ENCODE peak calls at places on chromosome 22, in five cellular contexts. I, Z, D, B and V are unnamed samples.
A peak's percentile ranks its signal among the peaks of the same experiment; 100 is the strongest.

GRCh38 chr22:44755956-44756361 is 3.6 kb downstream of the ARHGAP8 start:
- DNase-seq in I (no peak), Z (no peak), D (no peak), B (no peak), V (no peak)

GRCh38 chr22:49892226-49892899 is 25.9 kb downstream of the ALG12 start:
- DNase-seq in I (no peak), Z (no peak), D (no peak), B (no peak), V (no peak)

GRCh38 chr22:23256138-23256932 is 76.0 kb downstream of the BCR start:
- DNase-seq in I (no peak), Z (no peak), D (no peak), B (no peak), V (no peak)

GRCh38 chr22:30822216-30823014 is 127.7 kb downstream of the OSBP2 start:
- DNase-seq in I (no peak), Z (no peak), D (no peak), B (no peak), V (no peak)

GRCh38 chr22:44407404-44408226 is 90.4 kb downstream of the RTL6 start:
- DNase-seq in I (peak; percentile 13), Z (no peak), D (no peak), B (no peak), V (no peak)

GRCh38 chr22:18005201-18005926 is 19.0 kb downstream of the MICAL3 start:
- DNase-seq in I (no peak), Z (no peak), D (no peak), B (no peak), V (no peak)

GRCh38 chr22:30866216-30866615 is 102.4 kb downstream of the MORC2 start:
- DNase-seq in I (no peak), Z (no peak), D (no peak), B (no peak), V (no peak)

GRCh38 chr22:46089426-46090041 is 60.8 kb upstream of the PPARA start:
- DNase-seq in I (no peak), Z (no peak), D (no peak), B (no peak), V (no peak)

GRCh38 chr22:31603574-31603973 is 58.4 kb downstream of the PISD start:
- DNase-seq in I (no peak), Z (no peak), D (no peak), B (no peak), V (no peak)

GRCh38 chr22:24233816-24234215 is 11.1 kb downstream of the GGT5 start:
- DNase-seq in I (no peak), Z (no peak), D (no peak), B (no peak), V (no peak)

GRCh38 chr22:47221840-47222615 is 459.6 kb downstream of the TBC1D22A start:
- DNase-seq in I (no peak), Z (no peak), D (no peak), B (no peak), V (no peak)

GRCh38 chr22:19287076-19287724 is 4.3 kb downstream of the CLTCL1 start:
- DNase-seq in I (peak; percentile 73), Z (peak; percentile 62), D (no peak), B (peak; percentile 51), V (no peak)

GRCh38 chr22:45843030-45843429 is 133.9 kb downstream of the WNT7B start:
- DNase-seq in I (peak; percentile 12), Z (no peak), D (no peak), B (no peak), V (no peak)

GRCh38 chr22:21067901-21068680 is 22.3 kb downstream of the LRRC74B start:
- DNase-seq in I (no peak), Z (no peak), D (no peak), B (no peak), V (no peak)

GRCh38 chr22:22536515-22536914 is 16.4 kb upstream of the ZNF280A start:
- DNase-seq in I (no peak), Z (no peak), D (no peak), B (no peak), V (no peak)

GRCh38 chr22:17791196-17791595 is 16.9 kb upstream of the BID start:
- DNase-seq in I (no peak), Z (no peak), D (no peak), B (no peak), V (no peak)

GRCh38 chr22:46918197-46918596 is 155.7 kb downstream of the TBC1D22A start:
- DNase-seq in I (no peak), Z (no peak), D (no peak), B (no peak), V (no peak)

GRCh38 chr22:36386351-36386899 is 1.3 kb downstream of the MYH9 start:
- DNase-seq in I (no peak), Z (no peak), D (peak; percentile 67), B (no peak), V (peak; percentile 55)

GRCh38 chr22:30541979-30542810 is 4.3 kb downstream of the SEC14L6 start:
- DNase-seq in I (no peak), Z (no peak), D (no peak), B (no peak), V (no peak)

GRCh38 chr22:35307372-35307771 is 7.7 kb downstream of the TOM1 start:
- DNase-seq in I (no peak), Z (no peak), D (no peak), B (no peak), V (no peak)

GRCh38 chr22:37983860-37984791 is at the start of gene SOX10:
- DNase-seq in I (no peak), Z (no peak), D (no peak), B (no peak), V (no peak)